ENCODE peak calls at places on chromosomes 2 and 18, in six cellular contexts. V is ovary, B is upper lobe of left lung, W is GM12878, Y is transverse colon, I is stomach. Z is an unnamed sample. For H3K27me3, the result is how much of the 10 kb centered on the place peaks cover.

GRCh38 chr2:176534798-176535479 is 265.7 kb downstream of the MTX2 start:
- DNase-seq in V (no peak), B (no peak), W (no peak), Y (no peak), I (no peak), Z (no peak)

GRCh38 chr18:61589724-61590065 is 256.5 kb downstream of the CDH20 start:
- DNase-seq in V (no peak), B (no peak), W (no peak), Y (no peak), I (no peak), Z (no peak)

GRCh38 chr2:184698476-184698875 is 100.1 kb downstream of the ZNF804A start:
- DNase-seq in V (no peak), B (no peak), W (no peak), Y (no peak), I (no peak), Z (no peak)

GRCh38 chr18:48330016-48330991 is 78.9 kb downstream of the ZBTB7C start:
- DNase-seq in V (no peak), B (no peak), W (no peak), Y (no peak), I (no peak), Z (no peak)

GRCh38 chr2:195322324-195322723 is 334.7 kb upstream of the SLC39A10 start:
- DNase-seq in V (no peak), B (no peak), W (no peak), Y (peak), I (no peak), Z (no peak)

GRCh38 chr18:61817086-61817485 is 75.7 kb downstream of the RNF152 start:
- DNase-seq in V (no peak), B (no peak), W (no peak), Y (no peak), I (no peak), Z (no peak)

GRCh38 chr2:62871506-62871905 is 166.0 kb downstream of the EHBP1 start:
- DNase-seq in V (no peak), B (no peak), W (no peak), Y (no peak), I (no peak), Z (no peak)

GRCh38 chr18:32469190-32469611 is 1.5 kb downstream of the GAREM1 start:
- DNase-seq in V (peak), B (peak), W (no peak), Y (peak), I (peak), Z (no peak)

GRCh38 chr2:16900405-16901025 is 234.9 kb upstream of the CYRIA start:
- DNase-seq in V (no peak), B (no peak), W (no peak), Y (no peak), I (peak), Z (no peak)

GRCh38 chr18:76686737-76687231 is 135.6 kb upstream of the ZNF236 start:
- DNase-seq in V (peak), B (peak), W (peak), Y (peak), I (peak), Z (peak)

GRCh38 chr2:73260338-73260984 is 23.8 kb downstream of the FBXO41 start:
- DNase-seq in V (no peak), B (peak), W (no peak), Y (peak), I (peak), Z (no peak)

GRCh38 chr2:101418704-101419663 is 31.7 kb upstream of the CREG2 start:
- DNase-seq in V (no peak), B (no peak), W (no peak), Y (peak), I (peak), Z (no peak)

GRCh38 chr2:148888003-148888501 is 13.0 kb downstream of the KIF5C start:
- DNase-seq in V (no peak), B (peak), W (no peak), Y (no peak), I (no peak), Z (no peak)

GRCh38 chr18:63505566-63506335 is 29.0 kb downstream of the SERPINB5 start:
- DNase-seq in V (no peak), B (no peak), W (no peak), Y (peak), I (no peak), Z (no peak)

GRCh38 chr2:33377048-33377447 is 99.4 kb upstream of the RASGRP3 start:
- DNase-seq in V (no peak), B (no peak), W (no peak), Y (no peak), I (no peak), Z (no peak)

GRCh38 chr2:112758701-112759100 is 5.7 kb downstream of the CKAP2L start:
- DNase-seq in V (no peak), B (no peak), W (no peak), Y (no peak), I (no peak), Z (no peak)

GRCh38 chr18:33820517-33821368 is 242.7 kb downstream of the ASXL3 start:
- DNase-seq in V (no peak), B (peak), W (no peak), Y (no peak), I (no peak), Z (no peak)

GRCh38 chr2:39139511-39140237 is 18.8 kb upstream of the SOS1 start:
- DNase-seq in V (no peak), B (no peak), W (no peak), Y (no peak), I (no peak), Z (no peak)

GRCh38 chr2:236733156-236733555 is 163.5 kb downstream of the ACKR3 start:
- DNase-seq in V (no peak), B (no peak), W (no peak), Y (no peak), I (no peak), Z (no peak)

GRCh38 chr18:22490429-22490846 is 72.7 kb upstream of the CTAGE1 start:
- DNase-seq in V (no peak), B (no peak), W (no peak), Y (no peak), I (no peak), Z (no peak)

GRCh38 chr2:101540518-101540917 is 65.6 kb upstream of the RFX8 start:
- DNase-seq in V (no peak), B (no peak), W (no peak), Y (no peak), I (no peak), Z (no peak)

GRCh38 chr2:150088538-150088937 is 398.9 kb downstream of the RND3 start:
- DNase-seq in V (no peak), B (no peak), W (no peak), Y (no peak), I (no peak), Z (no peak)

GRCh38 chr2:58899692-58900091 is 658.6 kb upstream of the FANCL start:
- DNase-seq in V (no peak), B (no peak), W (no peak), Y (no peak), I (no peak), Z (no peak)

GRCh38 chr2:119425620-119426395 is 5.8 kb upstream of the TMEM37 start:
- DNase-seq in V (no peak), B (no peak), W (no peak), Y (peak), I (no peak), Z (no peak)

GRCh38 chr2:68716948-68717661 is 17.5 kb upstream of the ARHGAP25 start:
- DNase-seq in V (no peak), B (no peak), W (no peak), Y (no peak), I (no peak), Z (no peak)

DNA sequence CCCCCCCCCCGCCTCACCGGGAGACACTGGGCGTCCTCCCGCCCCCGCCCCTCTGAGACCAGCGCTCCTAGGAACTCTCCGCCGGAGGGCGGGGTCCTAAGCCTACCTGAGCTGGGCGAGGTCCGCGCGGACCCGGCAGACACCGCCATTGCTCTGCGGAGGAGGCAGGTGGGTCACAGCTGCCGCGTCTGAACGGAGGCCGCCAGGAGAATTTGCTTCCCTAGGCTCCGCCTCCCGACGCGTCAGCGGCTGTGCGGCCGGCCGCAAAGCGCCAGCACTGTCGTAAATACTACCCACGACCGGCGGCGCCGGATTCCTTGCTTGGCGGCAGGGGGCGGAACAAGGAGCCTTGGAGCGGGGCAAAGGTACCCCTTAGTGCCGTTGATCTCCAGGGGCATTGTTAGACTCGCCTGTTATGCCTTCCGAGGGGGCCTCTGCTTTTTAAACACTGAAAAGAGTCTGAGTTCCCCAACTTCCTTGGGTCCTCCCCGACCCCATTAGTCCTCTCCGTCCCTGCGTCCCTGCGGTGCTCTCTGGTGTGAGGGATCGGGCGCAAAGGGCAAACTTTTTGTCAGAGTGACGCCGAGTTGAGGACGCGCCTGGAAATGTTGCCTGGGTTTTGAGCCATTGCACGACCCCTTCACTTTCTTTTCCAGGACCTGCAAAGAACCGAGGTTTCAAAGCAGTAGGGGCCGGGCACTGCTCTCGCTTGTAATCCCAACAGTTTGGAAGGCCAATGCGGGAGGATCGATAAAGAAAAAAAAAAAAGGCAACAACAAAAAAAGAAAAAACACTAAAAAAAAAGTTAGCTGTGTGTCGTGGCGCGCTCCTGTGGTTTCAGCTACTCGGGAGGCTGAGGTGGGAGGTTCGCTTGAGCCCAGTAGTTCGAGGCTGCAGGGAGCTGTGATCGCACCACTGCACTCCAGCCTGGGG is at the start of gene GGCX:
- DNase-seq in V (peak), B (peak), W (peak), Y (peak), I (peak), Z (peak)
- TF ChIP-seq EP300 in V (no peak), B (no peak), W (peak), Y (no peak), I (no peak), Z (no peak)

GRCh38 chr2:222960126-222960525 is 91.9 kb upstream of the KCNE4 start:
- DNase-seq in V (no peak), B (no peak), W (peak), Y (no peak), I (no peak), Z (no peak)

GRCh38 chr2:222964632-222965031 is 87.4 kb upstream of the KCNE4 start:
- DNase-seq in V (no peak), B (peak), W (no peak), Y (no peak), I (no peak), Z (no peak)

DNA sequence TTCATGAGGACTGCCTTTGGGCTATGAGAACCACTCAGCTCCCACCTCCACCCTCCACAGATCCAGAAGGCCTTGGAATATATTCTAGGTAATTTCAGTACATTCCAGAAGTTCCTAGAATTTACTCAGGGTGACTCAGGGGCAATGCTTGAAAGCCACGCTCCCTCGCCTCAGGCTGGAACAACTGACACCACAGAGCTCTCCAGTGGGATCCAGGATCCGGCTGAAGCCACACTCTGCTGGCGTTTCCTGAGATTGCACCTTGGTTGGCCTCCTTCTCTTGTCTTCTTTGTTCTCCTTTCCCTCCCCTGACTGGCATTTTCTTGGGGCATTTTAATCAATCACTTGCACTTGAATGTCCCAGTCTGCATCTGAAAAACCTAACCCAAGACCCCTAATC is 92.6 kb upstream of the KCNE4 start:
- DNase-seq in V (no peak), B (no peak), W (no peak), Y (no peak), I (no peak), Z (no peak)
- TF ChIP-seq CTCF in V (no peak), B (no peak), W (peak), Y (no peak), I (no peak), Z (no peak)

DNA sequence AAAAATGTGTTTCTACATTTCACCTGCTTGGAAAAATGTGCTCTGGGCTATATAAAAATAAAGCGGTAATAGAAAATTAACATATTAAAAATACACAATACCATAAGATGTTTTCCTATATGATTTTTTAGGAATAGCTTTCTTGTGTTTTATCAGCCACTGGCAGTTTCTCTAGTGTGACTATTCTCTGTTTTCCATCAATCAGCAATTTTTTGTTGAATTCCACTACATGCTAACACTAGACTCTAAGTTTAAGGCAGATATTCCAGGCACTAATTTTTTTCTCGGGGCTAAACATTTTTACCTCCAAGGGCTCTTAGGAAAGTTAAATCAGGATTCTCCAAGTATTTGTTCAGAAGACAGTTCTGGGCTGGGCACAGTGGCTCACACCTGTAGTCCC is 140.5 kb downstream of the SPHKAP start:
- DNase-seq in V (no peak), B (no peak), W (no peak), Y (no peak), I (no peak), Z (no peak)
- H3K27me3 ChIP-seq in V (under half), B (under half), W (under half), Y (under half), I (under half), Z (under half)

GRCh38 chr18:58096658-58097057 is 52.6 kb downstream of the NEDD4L start:
- DNase-seq in V (no peak), B (no peak), W (no peak), Y (no peak), I (no peak), Z (no peak)

GRCh38 chr18:58095655-58096054 is 51.6 kb downstream of the NEDD4L start:
- DNase-seq in V (no peak), B (no peak), W (no peak), Y (no peak), I (no peak), Z (no peak)

GRCh38 chr18:58095251-58095650 is 51.2 kb downstream of the NEDD4L start:
- DNase-seq in V (no peak), B (no peak), W (no peak), Y (no peak), I (no peak), Z (no peak)

GRCh38 chr18:58091099-58091611 is 47.1 kb downstream of the NEDD4L start:
- DNase-seq in V (no peak), B (no peak), W (peak), Y (peak), I (peak), Z (no peak)

DNA sequence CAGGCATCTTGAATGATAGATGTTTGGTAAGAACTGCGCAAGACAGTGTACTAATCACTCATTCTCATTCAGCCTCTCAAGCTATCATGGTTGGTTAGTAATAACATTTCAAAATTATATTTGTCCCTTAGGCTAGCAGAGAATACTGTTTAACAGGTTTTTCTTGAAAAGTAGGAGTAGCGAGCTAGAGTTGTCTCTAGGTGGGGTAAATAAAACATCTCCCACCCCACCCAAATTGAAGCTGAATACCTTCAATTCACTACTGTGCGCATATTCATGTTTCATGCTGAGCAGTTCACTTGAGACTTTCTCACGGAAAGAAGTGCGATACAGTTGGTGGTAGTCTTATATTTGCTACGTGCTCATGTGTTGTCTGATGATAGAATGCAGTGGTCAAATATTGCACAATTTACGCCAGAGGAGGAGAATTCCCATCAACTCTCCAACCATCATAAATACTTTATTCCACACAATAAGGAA is 49.3 kb downstream of the NEDD4L start:
- DNase-seq in V (no peak), B (no peak), W (no peak), Y (no peak), I (no peak), Z (no peak)
- TF ChIP-seq EP300 in V (no peak), B (no peak), W (no peak), Y (no peak), I (no peak), Z (no peak)

DNA sequence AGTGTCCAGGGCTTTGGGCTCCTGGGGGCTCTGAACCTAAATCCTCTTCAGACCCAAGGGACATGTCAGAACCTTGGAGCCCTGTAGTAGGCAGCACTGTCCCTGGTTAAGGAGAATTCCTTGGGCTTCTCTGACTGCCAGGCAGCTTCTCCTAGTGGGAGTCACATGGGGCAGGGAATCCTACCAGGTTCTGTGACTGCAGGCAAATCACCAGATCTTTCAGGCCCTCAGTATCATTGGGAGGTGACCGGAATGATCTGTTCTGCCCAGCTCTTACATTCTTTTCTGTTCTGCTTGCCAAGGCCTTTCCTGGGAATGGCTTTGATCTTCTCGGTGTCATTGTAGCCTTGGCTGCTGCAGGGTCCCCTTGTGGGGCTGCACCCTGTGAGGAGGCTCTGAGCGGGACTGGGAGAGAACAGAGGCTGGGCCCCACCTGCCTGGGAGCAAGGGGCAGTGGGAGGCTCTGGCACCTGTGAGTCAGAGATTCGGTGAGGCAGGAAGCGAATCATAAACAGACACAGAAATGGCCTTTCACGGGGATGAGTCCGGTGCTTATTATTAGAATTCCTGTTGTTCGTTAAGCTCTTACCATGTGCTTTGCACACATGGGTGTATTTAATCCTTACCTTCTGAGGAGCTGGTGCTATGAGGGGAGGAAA is 14.1 kb downstream of the CEP68 start:
- DNase-seq in V (no peak), B (no peak), W (no peak), Y (peak), I (no peak), Z (no peak)
- TF ChIP-seq CTCF in V (peak), B (no peak), W (no peak), Y (no peak), I (no peak), Z (no peak)

Z was measured in suprapubic skin.